ENCODE peak calls at places on chromosomes 16 and 17, in six cellular contexts. R is B cell; A is cardiac muscle cell; S is GM03348; G is neuronal stem cell; B is activated effector memory CD4-positive, alpha-beta T cell treated with Interleukin-2 at 50 U/mL for 16 hours. O is an unnamed sample.

GRCh38 chr16:22381392-22381791 is 7.0 kb upstream of the CDR2 start:
- DNase-seq in R (no peak), A (no peak), S (no peak), G (no peak), B (no peak), O (no peak)

GRCh38 chr17:79851461-79851817 is 12.2 kb upstream of the CBX4 start:
- DNase-seq in R (no peak), A (no peak), S (no peak), G (no peak), B (no peak), O (no peak)

GRCh38 chr17:77935121-77935571 is 23.4 kb upstream of the TNRC6C start:
- DNase-seq in R (no peak), A (no peak), S (no peak), G (no peak), B (no peak), O (no peak)

GRCh38 chr17:83097831-83098230 is 18.4 kb downstream of the METRNL start:
- DNase-seq in R (no peak), A (no peak), S (no peak), G (no peak), B (no peak), O (no peak)

GRCh38 chr16:75476817-75477216 is 12.3 kb upstream of the TMEM170A start:
- DNase-seq in R (no peak), A (no peak), S (no peak), G (no peak), B (no peak), O (no peak)

GRCh38 chr17:74601944-74602572 is 10.0 kb upstream of the CD300LD start:
- DNase-seq in R (no peak), A (peak; percentile 55), S (peak; percentile 54), G (peak; percentile 14), B (no peak), O (no peak)

GRCh38 chr16:69171325-69172095 is 15.5 kb upstream of the SNTB2 start:
- DNase-seq in R (no peak), A (no peak), S (peak; percentile 63), G (no peak), B (no peak), O (no peak)

GRCh38 chr16:23026777-23027362 is 122.4 kb downstream of the USP31 start:
- DNase-seq in R (no peak), A (peak; percentile 79), S (peak; percentile 24), G (peak; percentile 59), B (no peak), O (no peak)

GRCh38 chr17:63406689-63407330 is 39.3 kb downstream of the CYB561 start:
- DNase-seq in R (peak; percentile 75), A (peak; percentile 87), S (peak; percentile 79), G (peak; percentile 82), B (peak; percentile 34), O (peak; percentile 71)

GRCh38 chr17:60157487-60158040 is 7.8 kb downstream of the CA4 start:
- DNase-seq in R (no peak), A (no peak), S (no peak), G (no peak), B (no peak), O (no peak)

GRCh38 chr16:30927789-30928378 is 4.5 kb downstream of the FBXL19 start:
- DNase-seq in R (no peak), A (peak; percentile 84), S (no peak), G (peak; percentile 48), B (no peak), O (peak; percentile 56)

O was measured in left cardiac atrium.